ENCODE peak calls at places on chromosomes 6 and 20, in five cellular contexts. M is AG08396, N is aorta, Y is head of caudate nucleus, X is GM12865. T is an unnamed sample.

GRCh38 chr20:5402903-5403531 is 86.3 kb upstream of the PROKR2 start:
- DNase-seq in M (peak), N (no peak), Y (no peak), X (peak), T (no peak)

GRCh38 chr6:41581381-41581991 is 35.3 kb downstream of the FOXP4 start:
- DNase-seq in M (peak), N (peak), Y (no peak), X (no peak), T (no peak)

GRCh38 chr20:25030649-25031026 is 27.3 kb downstream of the ACSS1 start:
- DNase-seq in M (no peak), N (peak), Y (peak), X (no peak), T (no peak)

GRCh38 chr20:3777726-3778629 is 3.3 kb downstream of the SPEF1 start:
- DNase-seq in M (peak), N (peak), Y (peak), X (no peak), T (no peak)

GRCh38 chr6:5950448-5950847 is 56.3 kb downstream of the NRN1 start:
- DNase-seq in M (no peak), N (no peak), Y (no peak), X (peak), T (no peak)

GRCh38 chr20:40781340-40781916 is 92.4 kb upstream of the MAFB start:
- DNase-seq in M (no peak), N (no peak), Y (no peak), X (no peak), T (no peak)

GRCh38 chr6:166398348-166398747 is 15.6 kb upstream of the MPC1 start:
- DNase-seq in M (no peak), N (no peak), Y (no peak), X (no peak), T (no peak)

GRCh38 chr20:49693435-49694171 is 20.1 kb downstream of the B4GALT5 start:
- DNase-seq in M (no peak), N (no peak), Y (no peak), X (no peak), T (no peak)

GRCh38 chr20:30168025-30168799 is 1089.3 kb upstream of the DEFB115 start:
- DNase-seq in M (no peak), N (no peak), Y (no peak), X (no peak), T (no peak)

GRCh38 chr6:149499066-149499465 is 14.3 kb upstream of the ZC3H12D start:
- DNase-seq in M (no peak), N (no peak), Y (no peak), X (no peak), T (no peak)

GRCh38 chr20:4800676-4801449 is 79.2 kb downstream of the PRND start:
- DNase-seq in M (no peak), N (no peak), Y (no peak), X (no peak), T (no peak)

GRCh38 chr20:51661609-51662178 is 106.5 kb downstream of the ATP9A start:
- DNase-seq in M (peak), N (no peak), Y (peak), X (peak), T (peak)

GRCh38 chr6:18432180-18432579 is 45.0 kb downstream of the RNF144B start:
- DNase-seq in M (no peak), N (no peak), Y (no peak), X (no peak), T (no peak)

GRCh38 chr20:20843982-20844381 is 131.5 kb upstream of the RALGAPA2 start:
- DNase-seq in M (no peak), N (no peak), Y (no peak), X (no peak), T (no peak)

GRCh38 chr6:108115598-108116058 is 41.1 kb upstream of the OSTM1 start:
- DNase-seq in M (no peak), N (no peak), Y (no peak), X (peak), T (no peak)